ENCODE peak calls at places on chromosomes 4 and X, in nine cellular contexts. S, X, N, R, L, F, Z, V and T are unnamed samples.

GRCh38 chr4:39565925-39566630 is 38.8 kb upstream of the UGDH start:
- ATAC-seq in S (no peak), X (no peak), N (no peak), R (no peak), L (no peak), F (no peak), Z (no peak), V (no peak), T (no peak)

GRCh38 chr4:44651425-44651824 is at the start of gene YIPF7:
- ATAC-seq in S (no peak), X (no peak), N (no peak), R (no peak), L (no peak), F (no peak), Z (no peak), V (no peak), T (no peak)

GRCh38 chr4:28883211-28883610 is 1837.0 kb upstream of the PCDH7 start:
- ATAC-seq in S (no peak), X (no peak), N (no peak), R (no peak), L (no peak), F (no peak), Z (no peak), V (no peak), T (no peak)

GRCh38 chr4:170666909-170667308 is 577.2 kb upstream of the AADAT start:
- ATAC-seq in S (no peak), X (no peak), N (no peak), R (no peak), L (no peak), F (no peak), Z (no peak), V (no peak), T (peak)

GRCh38 chr4:44165938-44166337 is 282.7 kb downstream of the KCTD8 start:
- ATAC-seq in S (no peak), X (no peak), N (no peak), R (no peak), L (no peak), F (no peak), Z (no peak), V (no peak), T (no peak)

GRCh38 chr4:84224522-84224921 is 274.6 kb downstream of the NKX6-1 start:
- ATAC-seq in S (no peak), X (no peak), N (no peak), R (no peak), L (no peak), F (no peak), Z (no peak), V (no peak), T (no peak)

GRCh38 chr4:185514182-185514697 is 21.1 kb downstream of the PDLIM3 start:
- ATAC-seq in S (no peak), X (no peak), N (no peak), R (no peak), L (no peak), F (no peak), Z (no peak), V (no peak), T (no peak)

GRCh38 chrX:110669572-110669971 is 126.0 kb downstream of the CHRDL1 start:
- ATAC-seq in S (no peak), X (no peak), N (no peak), R (no peak), L (no peak), F (no peak), Z (no peak), V (no peak), T (no peak)

GRCh38 chr4:83821493-83821892 is 285.6 kb downstream of the GPAT3 start:
- ATAC-seq in S (no peak), X (no peak), N (no peak), R (no peak), L (no peak), F (no peak), Z (no peak), V (no peak), T (no peak)

GRCh38 chrX:65740909-65741308 is 73.5 kb downstream of the MSN start:
- ATAC-seq in S (no peak), X (no peak), N (no peak), R (no peak), L (peak), F (no peak), Z (no peak), V (no peak), T (no peak)

GRCh38 chrX:37955273-37955672 is 51.1 kb upstream of the SYTL5 start:
- ATAC-seq in S (no peak), X (no peak), N (no peak), R (no peak), L (no peak), F (no peak), Z (no peak), V (no peak), T (no peak)

GRCh38 chr4:60737858-60738257 is 462.3 kb upstream of the ADGRL3 start:
- ATAC-seq in S (no peak), X (no peak), N (no peak), R (no peak), L (no peak), F (no peak), Z (no peak), V (no peak), T (no peak)

GRCh38 chr4:8372506-8373070 is 67.9 kb downstream of the ACOX3 start:
- ATAC-seq in S (no peak), X (no peak), N (no peak), R (no peak), L (no peak), F (no peak), Z (no peak), V (no peak), T (no peak)

GRCh38 chr4:56575820-56576429 is 70.3 kb downstream of the ARL9 start:
- ATAC-seq in S (peak), X (no peak), N (peak), R (no peak), L (no peak), F (no peak), Z (peak), V (no peak), T (no peak)

GRCh38 chr4:175539498-175539897 is 272.6 kb downstream of the GPM6A start:
- ATAC-seq in S (no peak), X (no peak), N (no peak), R (no peak), L (no peak), F (no peak), Z (no peak), V (no peak), T (no peak)

GRCh38 chrX:2666491-2666890 is 24.6 kb upstream of the CD99 start:
- ATAC-seq in S (no peak), X (peak), N (no peak), R (no peak), L (no peak), F (no peak), Z (no peak), V (no peak), T (no peak)

GRCh38 chr4:142549726-142550463 is 296.2 kb downstream of the INPP4B start:
- ATAC-seq in S (peak), X (no peak), N (peak), R (no peak), L (peak), F (no peak), Z (peak), V (peak), T (no peak)

GRCh38 chr4:138014664-138015288 is 227.4 kb downstream of the SLC7A11 start:
- ATAC-seq in S (no peak), X (no peak), N (no peak), R (no peak), L (no peak), F (no peak), Z (no peak), V (no peak), T (no peak)

GRCh38 chr4:122052714-122053113 is 99.4 kb upstream of the BLTP1 start:
- ATAC-seq in S (no peak), X (no peak), N (peak), R (no peak), L (no peak), F (no peak), Z (no peak), V (no peak), T (no peak)

GRCh38 chrX:2631743-2632532 is 59.2 kb upstream of the CD99 start:
- ATAC-seq in S (no peak), X (no peak), N (no peak), R (no peak), L (no peak), F (no peak), Z (no peak), V (no peak), T (no peak)

GRCh38 chrX:9882669-9883446 is 84.3 kb upstream of the CLDN34 start:
- ATAC-seq in S (no peak), X (no peak), N (peak), R (no peak), L (no peak), F (no peak), Z (no peak), V (no peak), T (no peak)

GRCh38 chr4:39942507-39942906 is 35.2 kb downstream of the PDS5A start:
- ATAC-seq in S (no peak), X (no peak), N (no peak), R (no peak), L (no peak), F (no peak), Z (no peak), V (no peak), T (peak)

GRCh38 chr4:118765399-118765798 is 70.5 kb downstream of the SEC24D start:
- ATAC-seq in S (peak), X (peak), N (peak), R (no peak), L (no peak), F (no peak), Z (peak), V (no peak), T (no peak)